ENCODE peak calls at places on chromosome X, in five cellular contexts. M is CD4-positive, alpha-beta T cell; E is IMR-90; K is fibroblast of villous mesenchyme; R is WERI-Rb-1. U is an unnamed sample.
A peak's percentile ranks its signal among the peaks of the same experiment; 100 is the strongest.

GRCh38 chrX:10582215-10582733 is 38.1 kb downstream of the MID1 start:
- DNase-seq in M (no peak), K (no peak), R (no peak), E (peak; percentile 61), U (peak; percentile 34)

GRCh38 chrX:66676990-66677389 is 38.1 kb upstream of the EDA2R start:
- DNase-seq in E (peak; percentile 69), K (peak; percentile 60), M (no peak), R (no peak), U (peak; percentile 85)

GRCh38 chrX:53481816-53482485 is 47.8 kb upstream of the HSD17B10 start:
- DNase-seq in R (peak; percentile 67), M (peak; percentile 15), K (peak; percentile 68), E (peak; percentile 69), U (peak; percentile 76)

GRCh38 chrX:66110112-66110511 is 53.9 kb upstream of the HEPH start:
- DNase-seq in R (no peak), K (peak; percentile 0), E (peak; percentile 8), M (no peak), U (peak; percentile 1)

GRCh38 chrX:15301924-15302323 is 13.5 kb downstream of the ASB11 start:
- DNase-seq in K (peak; percentile 65), R (no peak), M (no peak), E (peak; percentile 41), U (peak; percentile 27)

GRCh38 chrX:77768787-77769186 is 17.2 kb downstream of the ATRX start:
- DNase-seq in E (no peak), M (no peak), R (no peak), K (no peak), U (no peak)

GRCh38 chrX:103941201-103941975 is 21.0 kb upstream of the TMSB15B start:
- DNase-seq in M (no peak), E (peak; percentile 32), R (no peak), K (peak; percentile 40), U (peak; percentile 65)

GRCh38 chrX:3520987-3521875 is 174.8 kb upstream of the MXRA5 start:
- DNase-seq in M (no peak), R (no peak), K (peak; percentile 53), E (peak; percentile 57), U (peak; percentile 14)

GRCh38 chrX:53256446-53257041 is 24.8 kb downstream of the IQSEC2 start:
- DNase-seq in K (no peak), R (no peak), E (no peak), M (no peak), U (no peak)

GRCh38 chrX:2692221-2693122 is 1.4 kb downstream of the CD99 start:
- DNase-seq in M (no peak), E (peak; percentile 58), R (no peak), K (peak; percentile 84), U (peak; percentile 56)

GRCh38 chrX:109535578-109535977 is 1.1 kb upstream of the NXT2 start:
- DNase-seq in E (no peak), M (no peak), R (no peak), K (no peak), U (no peak)

GRCh38 chrX:2628751-2629315 is 62.3 kb upstream of the CD99 start:
- DNase-seq in R (no peak), K (no peak), E (no peak), M (no peak), U (no peak)

GRCh38 chrX:54076903-54077302 is 32.6 kb upstream of the PHF8 start:
- DNase-seq in R (no peak), M (no peak), K (peak; percentile 55), E (peak; percentile 60), U (peak; percentile 34)

GRCh38 chrX:106811131-106811910 is 8.8 kb downstream of the TBC1D8B start:
- DNase-seq in M (no peak), K (no peak), R (no peak), E (no peak), U (peak; percentile 4)

GRCh38 chrX:108399427-108400165 is 38.6 kb downstream of the COL4A6 start:
- DNase-seq in K (peak; percentile 40), R (no peak), E (peak; percentile 10), M (no peak), U (peak; percentile 40)

GRCh38 chrX:107610667-107611066 is 17.6 kb upstream of the PRPS1 start:
- DNase-seq in M (no peak), R (no peak), E (peak; percentile 6), K (no peak), U (no peak)

GRCh38 chrX:132986556-132986955 is 28.1 kb upstream of the HS6ST2 start:
- DNase-seq in E (no peak), R (no peak), K (no peak), M (no peak), U (no peak)

GRCh38 chrX:52988985-52989917 is 30.9 kb upstream of the FAM156A start:
- DNase-seq in E (no peak), K (no peak), M (no peak), R (no peak), U (no peak)

GRCh38 chrX:115367956-115368355 is 78.4 kb downstream of the LUZP4 start:
- DNase-seq in M (no peak), E (peak; percentile 18), R (no peak), K (no peak), U (no peak)

GRCh38 chrX:10011991-10012390 is 44.8 kb downstream of the CLDN34 start:
- DNase-seq in K (no peak), R (no peak), E (no peak), M (no peak), U (no peak)

GRCh38 chrX:124211312-124211942 is 121.0 kb upstream of the TEX13D start:
- DNase-seq in K (peak; percentile 6), R (peak; percentile 8), E (peak; percentile 3), M (no peak), U (peak; percentile 30)

GRCh38 chrX:3771756-3772155 is 58.3 kb upstream of the PRKX start:
- DNase-seq in K (no peak), E (no peak), M (no peak), R (no peak), U (no peak)

GRCh38 chrX:150846130-150846529 is 52.3 kb downstream of the CD99L2 start:
- DNase-seq in R (no peak), M (no peak), K (no peak), E (no peak), U (no peak)

GRCh38 chrX:29024813-29025342 is 437.6 kb downstream of the IL1RAPL1 start:
- DNase-seq in E (peak; percentile 44), K (peak; percentile 13), M (no peak), R (no peak), U (peak; percentile 28)

GRCh38 chrX:111886678-111887077 is 10.7 kb downstream of the TRPC5OS start:
- DNase-seq in R (no peak), E (no peak), K (no peak), M (no peak), U (no peak)

GRCh38 chrX:40086569-40087335 is 11.0 kb downstream of the BCOR start:
- DNase-seq in M (no peak), R (no peak), K (peak; percentile 71), E (peak; percentile 77), U (no peak)

GRCh38 chrX:47958943-47959342 is 44.8 kb downstream of the ZNF182 start:
- DNase-seq in M (peak; percentile 1), R (no peak), K (peak; percentile 7), E (no peak), U (peak; percentile 44)

GRCh38 chrX:140733766-140734342 is 24.3 kb downstream of the LINC00632 start:
- DNase-seq in M (no peak), K (peak; percentile 42), E (peak; percentile 57), R (peak; percentile 12), U (peak; percentile 63)

GRCh38 chrX:150088766-150089518 is 150.7 kb upstream of the EOLA2 start:
- DNase-seq in K (peak; percentile 31), R (no peak), E (no peak), M (no peak), U (no peak)

GRCh38 chrX:24241822-24242648 is 71.8 kb downstream of the SUPT20HL2 start:
- DNase-seq in K (peak; percentile 47), M (no peak), E (peak; percentile 39), R (no peak), U (peak; percentile 55)

GRCh38 chrX:147827070-147827469 is 84.6 kb upstream of the FMR1 start:
- DNase-seq in E (no peak), M (no peak), R (no peak), K (no peak), U (no peak)

GRCh38 chrX:68588653-68589371 is 58.7 kb upstream of the STARD8 start:
- DNase-seq in R (no peak), K (no peak), M (no peak), E (peak; percentile 1), U (no peak)

GRCh38 chrX:107601326-107601725 is 27.0 kb upstream of the PRPS1 start:
- DNase-seq in R (no peak), M (no peak), E (no peak), K (no peak), U (no peak)

GRCh38 chrX:37453821-37454220 is 104.7 kb downstream of the PRRG1 start:
- DNase-seq in E (no peak), K (no peak), M (no peak), R (no peak), U (no peak)

GRCh38 chrX:37454537-37455285 is 105.5 kb downstream of the PRRG1 start:
- DNase-seq in R (no peak), K (no peak), E (peak; percentile 29), M (no peak), U (peak; percentile 53)

GRCh38 chrX:37455381-37455780 is 106.2 kb downstream of the PRRG1 start:
- DNase-seq in R (no peak), E (no peak), K (no peak), M (no peak), U (peak; percentile 30)
- TF ChIP-seq CTCF in R (no peak), E (no peak), K (no peak), M (no peak), U (no peak)

DNA sequence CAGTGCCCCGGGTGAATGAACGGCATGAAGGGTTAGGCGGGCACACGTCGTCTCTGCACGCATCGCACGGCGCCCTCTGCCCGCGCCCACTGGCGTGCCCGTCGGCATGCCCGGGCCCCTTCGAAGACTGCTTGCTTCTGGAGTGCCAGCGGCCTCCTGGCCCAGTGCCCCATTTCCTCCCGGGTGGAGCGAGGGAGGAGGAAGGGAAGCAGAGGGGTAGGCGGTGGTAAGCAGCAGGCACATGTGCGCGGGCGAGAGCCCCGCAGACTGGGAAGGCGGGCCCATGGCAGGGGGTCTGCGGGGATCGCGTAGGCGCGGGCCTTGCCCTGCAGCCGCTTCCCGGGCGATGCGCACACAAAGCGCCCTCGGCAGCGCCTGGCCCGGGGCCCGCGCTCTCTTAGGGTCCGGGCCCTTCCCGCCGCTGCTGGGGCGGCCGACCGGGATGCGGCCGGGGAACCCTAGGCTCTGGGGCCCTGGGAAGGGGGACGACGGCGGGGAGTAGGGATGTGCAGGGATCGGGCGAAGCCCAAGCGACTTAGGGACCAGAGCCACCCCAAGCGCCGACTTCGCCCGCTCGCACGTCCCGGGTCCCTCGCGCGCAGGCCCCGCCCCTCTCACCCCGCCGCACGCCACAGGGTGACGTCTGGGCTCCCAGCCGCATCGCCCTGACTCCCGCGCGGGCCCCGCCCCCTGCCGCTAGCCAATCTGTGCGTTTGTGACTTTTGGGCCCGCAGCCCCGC is 866 bp upstream of the EMD start:
- DNase-seq in K (no peak), E (peak; percentile 40), M (peak; percentile 17), R (no peak), U (no peak)
- TF ChIP-seq CTCF in K (no peak), E (no peak), M (no peak), R (no peak), U (no peak)

GRCh38 chrX:8042304-8042703 is 115.1 kb upstream of the PNPLA4 start:
- DNase-seq in R (peak; percentile 23), K (no peak), M (no peak), E (no peak), U (peak; percentile 1)
- TF ChIP-seq CTCF in R (peak; percentile 35), K (peak; percentile 30), M (no peak), E (peak; percentile 1), U (peak; percentile 9)

DNA sequence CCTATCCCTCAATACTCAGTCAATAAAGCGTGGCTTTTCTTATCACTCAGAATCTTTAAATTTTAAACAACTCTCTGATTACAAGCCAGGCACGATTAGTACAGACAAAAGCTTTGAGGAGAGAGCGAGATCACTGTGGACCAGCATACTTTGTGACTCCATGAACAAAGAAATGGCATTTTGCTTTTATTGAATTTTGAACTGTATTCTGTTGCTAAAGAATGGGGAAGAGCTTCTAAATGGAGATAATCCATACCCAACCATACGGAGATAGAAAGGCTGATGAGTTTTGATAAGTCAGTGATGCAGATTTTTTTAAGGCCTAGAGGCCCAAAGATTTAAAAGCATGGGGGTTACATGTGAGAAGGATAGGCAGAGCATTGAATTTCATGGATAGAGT is 259.1 kb downstream of the DACH2 start:
- DNase-seq in E (no peak), R (no peak), K (no peak), M (no peak), U (no peak)
- TF ChIP-seq CTCF in E (no peak), R (no peak), K (no peak), M (no peak), U (no peak)

U was measured in choroid plexus epithelial cell.